ENCODE peak calls at places on chromosome 11, in four cellular contexts. One of them, this sample, is unnamed.

GRCh38 chr11:80096736-80097135 is 655.9 kb upstream of the TENM4 start:
- DNase-seq in Peyer's patch: no peak
- DNase-seq in activated CD4-positive, alpha-beta T cell treated with anti-CD3 and anti-CD28 coated beads for 1 hour: no peak
- DNase-seq in heart right ventricle: no peak
- DNase-seq in this sample: no peak

GRCh38 chr11:7646866-7647265 is 26.4 kb downstream of the CYB5R2 start:
- DNase-seq in Peyer's patch: no peak
- DNase-seq in activated CD4-positive, alpha-beta T cell treated with anti-CD3 and anti-CD28 coated beads for 1 hour: no peak
- DNase-seq in heart right ventricle: no peak
- DNase-seq in this sample: no peak

GRCh38 chr11:19753451-19754041 is 40.9 kb downstream of the NAV2 start:
- DNase-seq in activated CD4-positive, alpha-beta T cell treated with anti-CD3 and anti-CD28 coated beads for 1 hour: no peak
- DNase-seq in Peyer's patch: no peak
- DNase-seq in heart right ventricle: no peak
- DNase-seq in this sample: no peak

GRCh38 chr11:77175869-77176539 is 48.0 kb downstream of the MYO7A start:
- DNase-seq in activated CD4-positive, alpha-beta T cell treated with anti-CD3 and anti-CD28 coated beads for 1 hour: no peak
- DNase-seq in Peyer's patch: no peak
- DNase-seq in heart right ventricle: peak; percentile 54
- DNase-seq in this sample: no peak

GRCh38 chr11:84289381-84289906 is 1003.3 kb upstream of the CCDC90B start:
- DNase-seq in Peyer's patch: no peak
- DNase-seq in heart right ventricle: no peak
- DNase-seq in activated CD4-positive, alpha-beta T cell treated with anti-CD3 and anti-CD28 coated beads for 1 hour: no peak
- DNase-seq in this sample: no peak

GRCh38 chr11:69437001-69437875 is 44.2 kb upstream of the LINC01488 start:
- DNase-seq in Peyer's patch: no peak
- DNase-seq in heart right ventricle: no peak
- DNase-seq in activated CD4-positive, alpha-beta T cell treated with anti-CD3 and anti-CD28 coated beads for 1 hour: no peak
- DNase-seq in this sample: no peak

GRCh38 chr11:86743223-86744118 is 56.9 kb upstream of the PRSS23 start:
- DNase-seq in heart right ventricle: no peak
- DNase-seq in activated CD4-positive, alpha-beta T cell treated with anti-CD3 and anti-CD28 coated beads for 1 hour: no peak
- DNase-seq in Peyer's patch: peak; percentile 49
- DNase-seq in this sample: no peak

GRCh38 chr11:108370315-108370714 is 97.0 kb downstream of the C11orf65 start:
- DNase-seq in Peyer's patch: no peak
- DNase-seq in heart right ventricle: no peak
- DNase-seq in activated CD4-positive, alpha-beta T cell treated with anti-CD3 and anti-CD28 coated beads for 1 hour: no peak
- DNase-seq in this sample: no peak

GRCh38 chr11:62148271-62148980 is 24.6 kb downstream of the INCENP start:
- DNase-seq in heart right ventricle: no peak
- DNase-seq in activated CD4-positive, alpha-beta T cell treated with anti-CD3 and anti-CD28 coated beads for 1 hour: no peak
- DNase-seq in Peyer's patch: peak; percentile 19
- DNase-seq in this sample: no peak

GRCh38 chr11:39367526-39367925 is 2091.9 kb downstream of the LRRC4C start:
- DNase-seq in Peyer's patch: no peak
- DNase-seq in heart right ventricle: no peak
- DNase-seq in activated CD4-positive, alpha-beta T cell treated with anti-CD3 and anti-CD28 coated beads for 1 hour: no peak
- DNase-seq in this sample: no peak

GRCh38 chr11:118744001-118744400 is 47.0 kb downstream of the DDX6 start:
- DNase-seq in Peyer's patch: no peak
- DNase-seq in heart right ventricle: no peak
- DNase-seq in activated CD4-positive, alpha-beta T cell treated with anti-CD3 and anti-CD28 coated beads for 1 hour: no peak
- DNase-seq in this sample: no peak

GRCh38 chr11:66302656-66303055 is 11.0 kb downstream of the TMEM151A start:
- DNase-seq in activated CD4-positive, alpha-beta T cell treated with anti-CD3 and anti-CD28 coated beads for 1 hour: no peak
- DNase-seq in Peyer's patch: no peak
- DNase-seq in heart right ventricle: no peak
- DNase-seq in this sample: no peak

GRCh38 chr11:114163231-114163631 is 103.7 kb downstream of the ZBTB16 start:
- DNase-seq in heart right ventricle: no peak
- DNase-seq in activated CD4-positive, alpha-beta T cell treated with anti-CD3 and anti-CD28 coated beads for 1 hour: no peak
- DNase-seq in Peyer's patch: no peak
- DNase-seq in this sample: no peak

GRCh38 chr11:96215094-96215782 is 127.8 kb downstream of the MAML2 start:
- DNase-seq in heart right ventricle: no peak
- DNase-seq in activated CD4-positive, alpha-beta T cell treated with anti-CD3 and anti-CD28 coated beads for 1 hour: no peak
- DNase-seq in Peyer's patch: peak; percentile 89
- DNase-seq in this sample: peak; percentile 30

GRCh38 chr11:94525933-94526332 is 13.7 kb downstream of the C11orf97 start:
- DNase-seq in heart right ventricle: peak; percentile 57
- DNase-seq in activated CD4-positive, alpha-beta T cell treated with anti-CD3 and anti-CD28 coated beads for 1 hour: no peak
- DNase-seq in Peyer's patch: peak; percentile 79
- DNase-seq in this sample: no peak

GRCh38 chr11:45881708-45882368 is 3.6 kb upstream of the MAPK8IP1 start:
- DNase-seq in heart right ventricle: no peak
- DNase-seq in Peyer's patch: peak; percentile 61
- DNase-seq in activated CD4-positive, alpha-beta T cell treated with anti-CD3 and anti-CD28 coated beads for 1 hour: no peak
- DNase-seq in this sample: no peak

GRCh38 chr11:66119348-66120133 is 49.5 kb downstream of the PACS1 start:
- DNase-seq in activated CD4-positive, alpha-beta T cell treated with anti-CD3 and anti-CD28 coated beads for 1 hour: no peak
- DNase-seq in heart right ventricle: no peak
- DNase-seq in Peyer's patch: no peak
- DNase-seq in this sample: no peak

GRCh38 chr11:118004543-118005223 is 18.5 kb downstream of the IL10RA start:
- DNase-seq in activated CD4-positive, alpha-beta T cell treated with anti-CD3 and anti-CD28 coated beads for 1 hour: no peak
- DNase-seq in heart right ventricle: no peak
- DNase-seq in Peyer's patch: no peak
- DNase-seq in this sample: no peak